ENCODE peak calls at places on chromosomes 4 and X, in nine cellular contexts. B is choroid plexus epithelial cell, A is astrocyte of the spinal cord, L is breast epithelium, F is GM23338, U is IMR-90, D is HFF-Myc, Z is left ventricle myocardium inferior, S is pancreas. R is an unnamed sample.

GRCh38 chrX:131288738-131289511 is at the start of gene IGSF1:
- DNase-seq in F (peak), U (no peak), B (peak), D (no peak), L (no peak), S (peak), Z (peak), A (peak), R (no peak)

GRCh38 chr4:111630705-111631104 is 514.5 kb upstream of the FAM241A start:
- DNase-seq in D (no peak), A (peak), L (no peak), U (peak), F (peak), Z (no peak), B (peak), S (no peak), R (no peak)

GRCh38 chrX:133254666-133255065 is 36.5 kb upstream of the TFDP3 start:
- DNase-seq in B (peak), Z (no peak), D (no peak), L (no peak), F (no peak), U (peak), S (no peak), A (peak), R (no peak)

GRCh38 chrX:101759000-101759399 is 99.3 kb upstream of the ARMCX2 start:
- DNase-seq in L (no peak), B (peak), A (peak), Z (peak), F (peak), D (peak), U (peak), S (peak), R (no peak)

GRCh38 chr4:78876568-78877320 is 62.5 kb downstream of the PAQR3 start:
- DNase-seq in D (no peak), Z (no peak), U (peak), A (no peak), S (no peak), B (peak), L (no peak), F (no peak), R (no peak)

GRCh38 chr4:11301075-11301660 is 127.5 kb downstream of the HS3ST1 start:
- DNase-seq in Z (no peak), L (no peak), A (no peak), S (no peak), D (no peak), F (no peak), B (no peak), U (no peak), R (no peak)

GRCh38 chr4:24477919-24478318 is 106.4 kb downstream of the DHX15 start:
- DNase-seq in F (peak), Z (peak), B (peak), L (no peak), D (peak), S (no peak), A (peak), U (peak), R (no peak)

GRCh38 chr4:3130826-3131225 is 56.3 kb downstream of the HTT start:
- DNase-seq in D (no peak), Z (no peak), L (no peak), S (no peak), U (no peak), F (no peak), B (no peak), A (no peak), R (no peak)

GRCh38 chr4:5079581-5079980 is 28.3 kb downstream of the STK32B start:
- DNase-seq in Z (no peak), S (no peak), F (no peak), B (peak), U (peak), L (no peak), D (no peak), A (peak), R (no peak)

GRCh38 chrX:9356846-9357245 is 108.0 kb upstream of the TBL1X start:
- DNase-seq in D (no peak), A (no peak), S (no peak), L (no peak), F (no peak), Z (no peak), B (no peak), U (peak), R (no peak)

GRCh38 chrX:135688137-135688536 is 25.3 kb upstream of the CT45A1 start:
- DNase-seq in Z (no peak), U (no peak), S (no peak), A (no peak), L (no peak), F (peak), B (no peak), D (no peak), R (no peak)

GRCh38 chr4:25449688-25450087 is 72.6 kb downstream of the ANAPC4 start:
- DNase-seq in D (no peak), S (no peak), U (no peak), A (no peak), F (no peak), Z (no peak), B (no peak), L (no peak), R (no peak)

GRCh38 chr4:67236793-67237192 is 308.5 kb downstream of the CENPC start:
- DNase-seq in F (no peak), L (no peak), A (no peak), U (no peak), Z (no peak), S (no peak), D (no peak), B (no peak), R (no peak)

GRCh38 chrX:13688772-13689518 is at the start of gene RAB9A:
- DNase-seq in U (peak), D (no peak), F (peak), B (peak), S (peak), Z (peak), L (peak), A (peak), R (peak)

GRCh38 chr4:6469898-6470501 is 2.4 kb downstream of the PPP2R2C start:
- DNase-seq in F (no peak), U (no peak), D (no peak), A (no peak), L (no peak), S (no peak), B (no peak), Z (no peak), R (no peak)
- H3K4me3 ChIP-seq in F (peak), U (no peak), D (no peak), A (no peak), L (peak), S (no peak), B (peak), Z (peak), R (no peak)

GRCh38 chrX:40144576-40144975 is 46.8 kb upstream of the BCOR start:
- DNase-seq in D (no peak), L (no peak), F (peak), B (no peak), S (no peak), Z (no peak), U (no peak), A (no peak), R (no peak)
- TF ChIP-seq CTCF in D (no peak), L (no peak), F (no peak), B (no peak), S (no peak), Z (no peak), U (no peak), A (no peak), R (no peak)

GRCh38 chrX:123084797-123085196 is 99.3 kb upstream of the GRIA3 start:
- DNase-seq in L (no peak), A (peak), S (no peak), F (no peak), D (no peak), U (no peak), B (peak), Z (no peak), R (no peak)
- H3K4me3 ChIP-seq in L (no peak), A (no peak), S (no peak), F (no peak), D (no peak), U (no peak), B (no peak), Z (no peak), R (no peak)

GRCh38 chr4:121308328-121308663 is 72.5 kb downstream of the QRFPR start:
- DNase-seq in F (no peak), A (no peak), U (no peak), B (no peak), S (no peak), D (no peak), L (no peak), Z (no peak), R (no peak)

GRCh38 chr4:121304843-121305348 is 75.9 kb downstream of the QRFPR start:
- DNase-seq in B (peak), A (no peak), F (no peak), Z (no peak), S (no peak), U (no peak), D (no peak), L (no peak), R (no peak)

GRCh38 chr4:121308828-121309227 is 72.0 kb downstream of the QRFPR start:
- DNase-seq in Z (no peak), A (no peak), F (no peak), B (no peak), L (no peak), S (no peak), D (no peak), U (no peak), R (no peak)

GRCh38 chr4:121306932-121307331 is 73.9 kb downstream of the QRFPR start:
- DNase-seq in U (no peak), D (no peak), L (no peak), F (no peak), B (no peak), Z (no peak), S (no peak), A (no peak), R (no peak)

GRCh38 chr4:121307441-121308327 is 73.1 kb downstream of the QRFPR start:
- DNase-seq in S (no peak), L (no peak), U (peak), B (peak), Z (no peak), A (peak), F (peak), D (peak), R (no peak)
- TF ChIP-seq CTCF in S (peak), L (no peak), U (peak), B (peak), Z (peak), A (peak), F (peak), D (peak), R (peak)

GRCh38 chrX:49106296-49106695 is 17.2 kb downstream of the GPKOW start:
- DNase-seq in S (no peak), U (no peak), L (no peak), F (no peak), D (no peak), A (no peak), Z (no peak), B (no peak), R (no peak)

GRCh38 chrX:49102221-49102620 is 21.3 kb downstream of the GPKOW start:
- DNase-seq in Z (no peak), D (no peak), L (no peak), A (no peak), F (no peak), U (no peak), B (no peak), S (no peak), R (no peak)

GRCh38 chrX:49103637-49104036 is 19.9 kb downstream of the GPKOW start:
- DNase-seq in A (no peak), Z (no peak), L (no peak), D (no peak), S (no peak), B (no peak), U (no peak), F (no peak), R (no peak)

GRCh38 chrX:49100704-49101628 is 21.3 kb upstream of the WDR45 start:
- DNase-seq in S (peak), A (peak), Z (peak), B (peak), D (peak), L (peak), U (peak), F (peak), R (peak)

GRCh38 chrX:49101629-49101984 is 21.9 kb upstream of the WDR45 start:
- DNase-seq in F (peak), A (no peak), U (no peak), L (no peak), S (no peak), Z (no peak), B (no peak), D (no peak), R (no peak)
- H3K4me3 ChIP-seq in F (peak), A (peak), U (peak), L (peak), S (peak), Z (peak), B (peak), D (peak), R (peak)

GRCh38 chr4:16827762-16828724 is 70.4 kb downstream of the LDB2 start:
- DNase-seq in Z (no peak), D (no peak), F (peak), B (no peak), A (no peak), U (peak), L (no peak), S (no peak), R (no peak)
- TF ChIP-seq CTCF in Z (no peak), D (no peak), F (no peak), B (no peak), A (no peak), U (no peak), L (no peak), S (no peak), R (no peak)

DNA sequence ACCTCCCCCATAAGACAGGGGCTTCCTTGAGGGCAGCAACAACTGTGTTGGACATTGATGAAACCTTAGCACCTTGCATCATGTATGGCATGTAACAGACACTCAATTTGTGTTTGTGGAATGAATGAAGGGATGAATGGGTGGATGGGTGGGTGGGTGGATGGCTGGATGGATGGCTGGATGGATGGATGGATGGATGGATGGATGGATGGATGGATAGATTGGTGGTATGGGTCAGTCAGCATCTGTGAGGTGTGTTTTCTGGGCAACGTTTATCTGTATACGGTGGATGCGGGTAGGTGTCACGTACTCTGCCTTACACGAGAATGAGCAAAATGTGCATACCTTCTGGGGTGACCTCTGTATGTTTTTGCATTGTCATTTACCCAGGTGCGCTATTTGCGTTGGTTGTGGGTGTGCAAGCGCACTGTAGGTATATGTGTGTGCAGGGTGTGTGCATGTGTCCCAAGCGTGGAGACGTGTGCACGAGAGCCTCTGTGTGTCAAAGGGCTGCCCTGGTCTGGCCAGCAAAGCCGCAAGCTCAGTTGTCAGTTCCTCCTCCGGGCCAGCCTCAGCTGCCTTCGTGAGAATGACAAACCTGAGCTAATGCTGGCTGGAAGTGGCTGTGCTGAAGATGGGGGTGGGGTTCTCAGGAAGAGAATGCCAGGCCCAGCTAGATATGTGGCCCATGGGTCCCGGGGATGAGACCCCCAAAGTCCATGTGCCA is 26.5 kb downstream of the ELF4 start:
- DNase-seq in L (no peak), U (no peak), D (no peak), Z (no peak), B (no peak), A (no peak), F (no peak), S (no peak), R (no peak)
- H3K4me3 ChIP-seq in L (no peak), U (no peak), D (no peak), Z (no peak), B (no peak), A (no peak), F (no peak), S (no peak), R (peak)

DNA sequence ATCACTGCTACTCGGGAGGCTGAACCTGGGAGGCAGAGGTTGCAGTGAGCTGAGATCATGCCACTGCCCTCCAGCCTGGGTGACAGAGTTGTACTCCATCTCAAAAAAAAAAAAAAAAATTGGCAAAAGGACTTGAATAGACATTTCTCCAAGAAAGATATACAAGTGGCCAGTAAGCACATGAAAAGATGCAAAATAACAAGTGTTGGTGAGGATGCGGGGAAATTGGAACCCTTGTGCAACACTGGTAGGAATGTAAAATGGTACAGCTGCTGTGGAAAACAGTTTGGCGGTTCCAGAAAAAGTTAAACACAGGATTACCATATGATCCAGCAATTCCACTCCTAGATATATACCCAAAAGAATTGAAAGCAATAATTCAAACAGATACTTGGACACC is 19.4 kb downstream of the RBM10 start:
- DNase-seq in L (no peak), D (no peak), F (no peak), B (no peak), Z (no peak), S (no peak), U (no peak), A (no peak), R (no peak)
- TF ChIP-seq CTCF in L (no peak), D (no peak), F (no peak), B (no peak), Z (no peak), S (no peak), U (no peak), A (no peak), R (no peak)

GRCh38 chrX:72621619-72622485 is 49.2 kb upstream of the HDAC8 start:
- DNase-seq in D (no peak), B (peak), F (no peak), A (peak), S (no peak), L (no peak), Z (no peak), U (peak), R (no peak)
- H3K4me3 ChIP-seq in D (no peak), B (no peak), F (no peak), A (no peak), S (no peak), L (no peak), Z (no peak), U (no peak), R (no peak)